ENCODE peak calls at places on chromosomes 12 and 14, in nine cellular contexts. C is heart right ventricle, T is A549, N is AG09319, I is activated T-helper 1 cell treated with Interleukin-2 at 50 U/mL for 16 hours, J is GM20000, U is brain microvascular endothelial cell, Q is fibroblast of pulmonary artery, Y is RWPE1. S is an unnamed sample.

GRCh38 chr12:115194448-115194847 is 510.5 kb upstream of the TBX3 start:
- DNase-seq in Y (no peak), Q (no peak), U (no peak), I (no peak), N (no peak), T (no peak), C (no peak), J (no peak), S (no peak)

GRCh38 chr14:70641548-70642312 is at the start of gene TTC9:
- DNase-seq in U (no peak), J (peak), N (no peak), T (peak), Y (no peak), C (peak), Q (no peak), I (no peak), S (no peak)

GRCh38 chr12:121534495-121535148 is 46.2 kb downstream of the KDM2B start:
- DNase-seq in C (no peak), U (no peak), Y (no peak), Q (no peak), J (peak), I (peak), T (no peak), N (no peak), S (peak)

GRCh38 chr12:68609955-68610434 is 704 bp upstream of the RAP1B start:
- DNase-seq in C (no peak), T (no peak), J (no peak), U (no peak), Q (peak), N (no peak), I (no peak), Y (no peak), S (no peak)

GRCh38 chr12:120480211-120480610 is 10.7 kb upstream of the SRSF9 start:
- DNase-seq in C (no peak), T (no peak), I (no peak), J (no peak), U (no peak), Y (no peak), Q (no peak), N (no peak), S (no peak)

GRCh38 chr12:122830517-122831214 is 4.6 kb upstream of the HIP1R start:
- DNase-seq in T (peak), C (no peak), N (no peak), Y (peak), Q (peak), U (peak), J (no peak), I (no peak), S (peak)

GRCh38 chr14:104499784-104500496 is 79.6 kb upstream of the C14orf180 start:
- DNase-seq in J (no peak), Y (no peak), N (no peak), U (no peak), Q (no peak), C (no peak), I (no peak), T (no peak), S (no peak)

GRCh38 chr12:62260733-62261683 is 804 bp downstream of the USP15 start:
- DNase-seq in C (no peak), U (peak), J (peak), Q (peak), T (peak), Y (peak), N (no peak), I (peak), S (peak)

GRCh38 chr14:26855051-26855753 is 257.4 kb upstream of the NOVA1 start:
- DNase-seq in U (no peak), J (no peak), N (no peak), Q (peak), Y (no peak), I (no peak), C (no peak), T (no peak), S (no peak)

GRCh38 chr14:31529053-31529452 is 32.2 kb upstream of the NUBPL start:
- DNase-seq in Y (no peak), U (peak), N (no peak), J (no peak), C (no peak), Q (peak), T (no peak), I (no peak), S (no peak)

GRCh38 chr14:102498005-102498677 is 11.4 kb downstream of the ANKRD9 start:
- DNase-seq in J (no peak), N (no peak), U (no peak), Q (no peak), Y (no peak), I (no peak), T (no peak), C (peak), S (no peak)

GRCh38 chr12:122026706-122027328 is 5.1 kb downstream of the BCL7A start:
- DNase-seq in Y (no peak), T (no peak), N (no peak), Q (no peak), J (no peak), I (no peak), C (no peak), U (no peak), S (no peak)

GRCh38 chr12:6178981-6179761 is 21.0 kb upstream of the CD9 start:
- DNase-seq in C (no peak), Q (peak), T (no peak), J (no peak), U (peak), I (no peak), Y (no peak), N (no peak), S (peak)

GRCh38 chr14:76510255-76510654 is 134.3 kb downstream of the ESRRB start:
- DNase-seq in U (no peak), T (no peak), C (no peak), J (no peak), I (no peak), Y (no peak), N (no peak), Q (no peak), S (no peak)

GRCh38 chr12:104219361-104219892 is 3.8 kb downstream of the TXNRD1 start:
- DNase-seq in J (no peak), I (no peak), Q (peak), T (peak), Y (peak), C (no peak), N (peak), U (peak), S (peak)

GRCh38 chr14:100914597-100915021 is 11.1 kb upstream of the RTL1 start:
- DNase-seq in N (no peak), Y (no peak), U (no peak), I (no peak), C (no peak), T (no peak), Q (peak), J (no peak), S (no peak)

GRCh38 chr12:23083267-23083666 is 458.3 kb downstream of the ETNK1 start:
- DNase-seq in N (peak), Q (peak), C (no peak), T (no peak), I (no peak), U (peak), Y (peak), J (no peak), S (no peak)

GRCh38 chr14:37056473-37056872 is 115.9 kb downstream of the SLC25A21 start:
- DNase-seq in I (no peak), Y (no peak), Q (peak), U (peak), N (no peak), C (no peak), J (no peak), T (peak), S (no peak)

GRCh38 chr14:20707622-20708021 is 19.1 kb downstream of the ANG start:
- DNase-seq in Y (no peak), N (no peak), T (no peak), I (no peak), Q (peak), J (no peak), C (no peak), U (no peak), S (peak)

GRCh38 chr12:24087294-24087693 is 137.8 kb upstream of the SOX5 start:
- DNase-seq in C (no peak), Q (no peak), Y (no peak), U (no peak), N (no peak), J (no peak), T (no peak), I (no peak), S (no peak)

GRCh38 chr14:35405304-35405996 is 901 bp upstream of the NFKBIA start:
- DNase-seq in Q (no peak), U (no peak), Y (no peak), C (no peak), J (no peak), I (no peak), T (no peak), N (no peak), S (no peak)

GRCh38 chr12:94071258-94071657 is 77.1 kb upstream of the PLXNC1 start:
- DNase-seq in Y (no peak), C (no peak), J (no peak), T (no peak), N (no peak), Q (no peak), U (no peak), I (no peak), S (no peak)

GRCh38 chr12:16424531-16424930 is 77.1 kb downstream of the MGST1 start:
- DNase-seq in N (no peak), C (no peak), I (no peak), Q (no peak), Y (no peak), U (no peak), T (no peak), J (no peak), S (no peak)

GRCh38 chr14:65261425-65261920 is 151.1 kb upstream of the FUT8 start:
- DNase-seq in C (no peak), U (no peak), Y (no peak), T (no peak), Q (no peak), N (no peak), J (no peak), I (no peak), S (peak)

GRCh38 chr14:94636744-94637412 is 24.7 kb downstream of the SERPINA3 start:
- DNase-seq in J (no peak), C (no peak), Q (peak), T (no peak), U (peak), I (no peak), N (no peak), Y (no peak), S (no peak)